ENCODE peak calls at places on chromosome 7, in six cellular contexts. L is thoracic aorta; G is OCI-LY7; P is GM23248; B is psoas muscle; Z is CD8-positive, alpha-beta memory T cell. I is an unnamed sample.

GRCh38 chr7:2110586-2111396 is 122.0 kb downstream of the MAD1L1 start:
- DNase-seq in L (no peak), Z (no peak), G (no peak), B (no peak), P (no peak), I (no peak)

GRCh38 chr7:129825005-129825553 is 127.7 kb downstream of the UBE2H start:
- DNase-seq in Z (peak), G (peak), P (peak), B (peak), L (no peak), I (peak)

GRCh38 chr7:141551080-141551772 is at the start of gene AGK:
- DNase-seq in Z (peak), G (peak), B (peak), L (no peak), P (peak), I (peak)

GRCh38 chr7:94042381-94042780 is 38.2 kb upstream of the BET1 start:
- DNase-seq in Z (no peak), B (no peak), L (no peak), P (no peak), G (peak), I (no peak)

GRCh38 chr7:44375236-44375699 is 49.9 kb upstream of the CAMK2B start:
- DNase-seq in G (no peak), L (no peak), Z (no peak), B (peak), P (no peak), I (peak)

GRCh38 chr7:13945670-13946069 is 43.8 kb downstream of the ETV1 start:
- DNase-seq in L (no peak), P (peak), B (no peak), G (no peak), Z (no peak), I (no peak)

GRCh38 chr7:101923276-101923985 is 106.0 kb downstream of the CUX1 start:
- DNase-seq in G (no peak), B (no peak), L (no peak), Z (no peak), P (peak), I (no peak)

GRCh38 chr7:77698042-77698625 is 1.9 kb downstream of the RSBN1L start:
- DNase-seq in B (no peak), P (peak), G (peak), Z (no peak), L (no peak), I (no peak)

GRCh38 chr7:94414481-94414880 is 19.8 kb downstream of the COL1A2 start:
- DNase-seq in P (peak), B (no peak), G (no peak), Z (no peak), L (no peak), I (no peak)

GRCh38 chr7:36668080-36668479 is 56.2 kb downstream of the AOAH start:
- DNase-seq in L (no peak), P (peak), G (no peak), B (no peak), Z (no peak), I (no peak)

GRCh38 chr7:29138588-29138987 is 7.7 kb downstream of the CPVL start:
- DNase-seq in P (no peak), L (no peak), Z (no peak), B (no peak), G (no peak), I (no peak)

GRCh38 chr7:91082854-91083495 is 181.3 kb upstream of the FZD1 start:
- DNase-seq in P (peak), B (no peak), L (no peak), G (peak), Z (no peak), I (no peak)

GRCh38 chr7:140726304-140726703 is 29.8 kb downstream of the NDUFB2 start:
- DNase-seq in B (no peak), Z (no peak), L (no peak), G (peak), P (peak), I (no peak)

DNA sequence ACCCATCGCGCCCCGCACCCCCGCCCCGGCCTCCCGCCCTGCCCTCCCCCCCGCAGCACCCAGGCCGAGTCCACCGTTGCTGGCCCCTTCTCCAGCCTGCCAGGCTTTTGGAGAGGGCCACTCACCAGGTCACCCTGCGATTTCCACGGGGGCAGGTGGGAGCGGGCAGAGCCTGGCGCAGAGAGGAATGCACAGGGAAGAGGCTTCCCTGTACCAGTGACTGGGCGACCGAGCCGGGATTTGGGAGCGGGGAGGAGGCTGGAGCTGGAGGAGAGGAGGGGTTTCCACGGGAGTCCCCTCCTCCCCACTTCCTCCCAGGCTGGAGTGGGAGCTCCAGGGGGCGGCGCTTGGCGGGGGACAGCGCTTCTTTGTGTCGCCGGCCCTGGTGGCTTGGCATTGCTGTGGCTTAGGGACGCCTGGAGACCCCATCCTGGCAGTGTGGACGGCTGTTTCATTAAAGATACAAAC is 19.3 kb downstream of the TCAF1 start:
- DNase-seq in B (peak), P (peak), G (no peak), L (no peak), Z (no peak), I (no peak)
- H3K4me3 ChIP-seq in B (peak), P (peak), G (no peak), L (peak), Z (no peak), I (no peak)

GRCh38 chr7:42224391-42225003 is 12.5 kb downstream of the GLI3 start:
- DNase-seq in Z (no peak), L (no peak), P (no peak), B (no peak), G (no peak), I (no peak)

GRCh38 chr7:42227523-42227922 is 9.5 kb downstream of the GLI3 start:
- DNase-seq in B (no peak), P (no peak), Z (no peak), G (no peak), L (no peak), I (no peak)

GRCh38 chr7:42222891-42223290 is 14.1 kb downstream of the GLI3 start:
- DNase-seq in G (no peak), B (no peak), Z (no peak), L (no peak), P (no peak), I (no peak)

GRCh38 chr7:42227931-42228591 is 8.9 kb downstream of the GLI3 start:
- DNase-seq in L (no peak), P (peak), G (no peak), B (peak), Z (no peak), I (no peak)

GRCh38 chr7:42226354-42226941 is 10.6 kb downstream of the GLI3 start:
- DNase-seq in L (no peak), G (no peak), P (no peak), B (no peak), Z (no peak), I (no peak)
- H3K27ac ChIP-seq in L (no peak), G (no peak), P (no peak), B (no peak), Z (no peak), I (no peak)

GRCh38 chr7:18756378-18757050 is 261.0 kb downstream of the HDAC9 start:
- DNase-seq in P (no peak), Z (no peak), G (no peak), L (no peak), B (no peak), I (no peak)

GRCh38 chr7:18760046-18760445 is 264.5 kb downstream of the HDAC9 start:
- DNase-seq in L (no peak), B (no peak), P (peak), Z (no peak), G (no peak), I (no peak)

GRCh38 chr7:18755793-18756192 is 260.2 kb downstream of the HDAC9 start:
- DNase-seq in G (no peak), P (no peak), L (no peak), Z (no peak), B (no peak), I (no peak)

GRCh38 chr7:18753972-18754610 is 258.5 kb downstream of the HDAC9 start:
- DNase-seq in L (no peak), G (no peak), Z (no peak), P (peak), B (no peak), I (no peak)

GRCh38 chr7:18754766-18755165 is 259.2 kb downstream of the HDAC9 start:
- DNase-seq in L (no peak), Z (no peak), B (no peak), P (peak), G (no peak), I (no peak)
- H3K4me3 ChIP-seq in L (no peak), Z (no peak), B (no peak), P (peak), G (no peak), I (no peak)

GRCh38 chr7:151588982-151589381 is 69.3 kb upstream of the RHEB start:
- DNase-seq in P (no peak), L (no peak), Z (no peak), G (no peak), B (no peak), I (no peak)
- H3K27ac ChIP-seq in P (no peak), L (no peak), Z (no peak), G (no peak), B (no peak), I (no peak)

DNA sequence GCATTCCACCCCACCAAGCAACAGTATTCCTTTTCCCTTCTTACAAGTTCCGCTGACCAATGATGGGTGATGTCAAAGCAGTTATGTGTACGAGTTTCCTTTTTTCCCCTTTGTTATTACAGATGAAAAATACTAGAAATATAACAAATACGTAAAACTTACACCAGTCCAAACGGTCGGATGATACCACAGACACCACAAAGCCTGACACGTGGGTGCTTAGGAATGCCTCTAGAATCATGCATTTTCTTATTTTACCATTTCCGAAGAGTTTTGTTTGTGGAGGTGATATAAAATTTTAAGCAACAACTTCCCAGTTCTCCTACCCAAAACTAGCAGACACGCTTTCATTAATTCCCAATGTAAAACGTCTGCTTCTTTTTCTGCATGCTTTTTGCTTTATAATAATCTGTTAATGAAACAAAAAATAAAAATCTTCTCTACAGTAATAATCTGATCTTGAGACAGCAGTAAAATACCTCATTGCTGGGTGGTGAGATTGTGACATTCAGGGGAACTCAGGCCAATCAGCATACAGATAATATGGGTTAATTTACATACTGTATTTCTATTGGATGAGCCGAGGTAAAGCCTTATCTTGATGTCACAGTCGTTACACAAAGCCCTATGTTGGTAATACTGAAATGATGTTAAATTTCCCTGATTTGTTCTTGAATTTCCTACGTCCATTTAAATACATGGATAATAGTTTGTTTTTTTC is 811 bp upstream of the GPR85 start:
- DNase-seq in Z (no peak), L (no peak), P (peak), G (no peak), B (no peak), I (no peak)
- H3K4me3 ChIP-seq in Z (no peak), L (peak), P (peak), G (no peak), B (peak), I (peak)